ENCODE peak calls at places on chromosomes 1 and 21, in four cellular contexts. One of them, this sample, is unnamed.

GRCh38 chr1:213623103-213623581 is 364.6 kb upstream of the PROX1 start:
- DNase-seq in HepG2: no peak
- DNase-seq in SK-N-SH: no peak
- DNase-seq in K562: no peak
- DNase-seq in this sample: no peak

GRCh38 chr1:64137569-64137936 is 65.9 kb upstream of the UBE2U start:
- DNase-seq in HepG2: no peak
- DNase-seq in SK-N-SH: no peak
- DNase-seq in K562: no peak
- DNase-seq in this sample: no peak

GRCh38 chr1:182207300-182207699 is 145.8 kb upstream of the ZNF648 start:
- DNase-seq in HepG2: no peak
- DNase-seq in SK-N-SH: no peak
- DNase-seq in K562: no peak
- DNase-seq in this sample: no peak

GRCh38 chr1:33815061-33815460 is 48.8 kb upstream of the HMGB4 start:
- DNase-seq in HepG2: no peak
- DNase-seq in SK-N-SH: no peak
- DNase-seq in K562: no peak
- DNase-seq in this sample: no peak

GRCh38 chr1:242847390-242847993 is 323.0 kb upstream of the PLD5 start:
- DNase-seq in HepG2: no peak
- DNase-seq in SK-N-SH: no peak
- DNase-seq in K562: no peak
- DNase-seq in this sample: no peak

GRCh38 chr1:154418062-154418897 is 13.1 kb downstream of the IL6R start:
- DNase-seq in HepG2: peak
- DNase-seq in SK-N-SH: peak
- DNase-seq in K562: no peak
- DNase-seq in this sample: peak

GRCh38 chr1:199272690-199273089 is 633.9 kb downstream of the PTPRC start:
- DNase-seq in HepG2: no peak
- DNase-seq in SK-N-SH: peak
- DNase-seq in K562: no peak
- DNase-seq in this sample: peak

GRCh38 chr21:44742418-44743153 is 31.2 kb upstream of the TSPEAR start:
- DNase-seq in HepG2: peak
- DNase-seq in SK-N-SH: no peak
- DNase-seq in K562: no peak
- DNase-seq in this sample: no peak

GRCh38 chr1:13732971-13733667 is 33.1 kb downstream of the PRDM2 start:
- DNase-seq in HepG2: no peak
- DNase-seq in SK-N-SH: no peak
- DNase-seq in K562: no peak
- DNase-seq in this sample: no peak

GRCh38 chr1:231192620-231193163 is 30.8 kb downstream of the TRIM67 start:
- DNase-seq in HepG2: no peak
- DNase-seq in SK-N-SH: peak
- DNase-seq in K562: no peak
- DNase-seq in this sample: no peak

GRCh38 chr1:159853417-159853816 is 9.0 kb downstream of the VSIG8 start:
- DNase-seq in HepG2: no peak
- DNase-seq in SK-N-SH: no peak
- DNase-seq in K562: no peak
- DNase-seq in this sample: no peak

GRCh38 chr1:7827134-7827955 is 25.5 kb downstream of the UTS2 start:
- DNase-seq in HepG2: no peak
- DNase-seq in SK-N-SH: no peak
- DNase-seq in K562: peak
- DNase-seq in this sample: no peak

GRCh38 chr1:187842406-187843165 is 1013.8 kb downstream of the PLA2G4A start:
- DNase-seq in HepG2: no peak
- DNase-seq in SK-N-SH: no peak
- DNase-seq in K562: no peak
- DNase-seq in this sample: no peak

GRCh38 chr1:20476260-20477038 is 9.6 kb downstream of the CAMK2N1 start:
- DNase-seq in HepG2: peak
- DNase-seq in SK-N-SH: peak
- DNase-seq in K562: peak
- DNase-seq in this sample: no peak

GRCh38 chr1:168452329-168452728 is 91.5 kb downstream of the XCL2 start:
- DNase-seq in HepG2: no peak
- DNase-seq in SK-N-SH: no peak
- DNase-seq in K562: peak
- DNase-seq in this sample: no peak

GRCh38 chr1:166176416-166176815 is 9.6 kb upstream of the FAM78B start:
- DNase-seq in HepG2: no peak
- DNase-seq in SK-N-SH: no peak
- DNase-seq in K562: no peak
- DNase-seq in this sample: no peak

GRCh38 chr1:197041486-197042353 is 25.3 kb downstream of the F13B start:
- DNase-seq in HepG2: no peak
- DNase-seq in SK-N-SH: no peak
- DNase-seq in K562: no peak
- DNase-seq in this sample: no peak

GRCh38 chr1:28887418-28887834 is 26.9 kb upstream of the EPB41 start:
- DNase-seq in HepG2: no peak
- DNase-seq in SK-N-SH: peak
- DNase-seq in K562: peak
- DNase-seq in this sample: no peak

GRCh38 chr1:13892141-13892670 is 192.2 kb downstream of the PRDM2 start:
- DNase-seq in HepG2: no peak
- DNase-seq in SK-N-SH: no peak
- DNase-seq in K562: no peak
- DNase-seq in this sample: no peak

GRCh38 chr21:38848187-38848609 is 42.5 kb downstream of the ETS2 start:
- DNase-seq in HepG2: no peak
- DNase-seq in SK-N-SH: no peak
- DNase-seq in K562: no peak
- DNase-seq in this sample: no peak

GRCh38 chr1:78483903-78484302 is 6.9 kb upstream of the PTGFR start:
- DNase-seq in HepG2: no peak
- DNase-seq in SK-N-SH: no peak
- DNase-seq in K562: no peak
- DNase-seq in this sample: no peak

GRCh38 chr1:183209533-183210158 is 23.6 kb downstream of the LAMC2 start:
- DNase-seq in HepG2: no peak
- DNase-seq in SK-N-SH: no peak
- DNase-seq in K562: no peak
- DNase-seq in this sample: peak

GRCh38 chr1:7561331-7561921 is 209.7 kb upstream of the VAMP3 start:
- DNase-seq in HepG2: no peak
- DNase-seq in SK-N-SH: peak
- DNase-seq in K562: peak
- DNase-seq in this sample: no peak

GRCh38 chr1:66678151-66678550 is 74.1 kb upstream of the DYNLT5 start:
- DNase-seq in HepG2: no peak
- DNase-seq in SK-N-SH: no peak
- DNase-seq in K562: no peak
- DNase-seq in this sample: no peak

GRCh38 chr1:59368007-59368670 is 71.2 kb downstream of the FGGY start:
- DNase-seq in HepG2: peak
- DNase-seq in SK-N-SH: no peak
- DNase-seq in K562: no peak
- DNase-seq in this sample: no peak

GRCh38 chr21:40331182-40331581 is 463.9 kb downstream of the PCP4 start:
- DNase-seq in HepG2: no peak
- DNase-seq in SK-N-SH: no peak
- DNase-seq in K562: no peak
- DNase-seq in this sample: no peak

GRCh38 chr1:235920596-235921375 is 54.1 kb upstream of the LYST start:
- DNase-seq in HepG2: no peak
- DNase-seq in SK-N-SH: peak
- DNase-seq in K562: no peak
- DNase-seq in this sample: no peak

GRCh38 chr1:59900640-59901039 is 25.9 kb downstream of the CYP2J2 start:
- DNase-seq in HepG2: no peak
- DNase-seq in SK-N-SH: peak
- DNase-seq in K562: no peak
- DNase-seq in this sample: no peak

GRCh38 chr1:159214149-159214760 is 9.6 kb downstream of the ACKR1 start:
- DNase-seq in HepG2: peak
- DNase-seq in SK-N-SH: peak
- DNase-seq in K562: peak
- DNase-seq in this sample: peak

GRCh38 chr1:207264663-207265270 is 56.7 kb upstream of the CD55 start:
- DNase-seq in HepG2: no peak
- DNase-seq in SK-N-SH: no peak
- DNase-seq in K562: no peak
- DNase-seq in this sample: no peak
- TF ChIP-seq ELF1 in HepG2: no peak
- TF ChIP-seq ELF1 in SK-N-SH: no peak
- TF ChIP-seq ELF1 in K562: no peak
- TF ChIP-seq ELF1 in this sample: no peak

GRCh38 chr1:232440325-232441059 is 189.4 kb downstream of the SIPA1L2 start:
- DNase-seq in HepG2: no peak
- DNase-seq in SK-N-SH: no peak
- DNase-seq in K562: no peak
- DNase-seq in this sample: no peak
- TF ChIP-seq ELF1 in HepG2: no peak
- TF ChIP-seq ELF1 in SK-N-SH: no peak
- TF ChIP-seq ELF1 in K562: no peak
- TF ChIP-seq ELF1 in this sample: no peak

DNA sequence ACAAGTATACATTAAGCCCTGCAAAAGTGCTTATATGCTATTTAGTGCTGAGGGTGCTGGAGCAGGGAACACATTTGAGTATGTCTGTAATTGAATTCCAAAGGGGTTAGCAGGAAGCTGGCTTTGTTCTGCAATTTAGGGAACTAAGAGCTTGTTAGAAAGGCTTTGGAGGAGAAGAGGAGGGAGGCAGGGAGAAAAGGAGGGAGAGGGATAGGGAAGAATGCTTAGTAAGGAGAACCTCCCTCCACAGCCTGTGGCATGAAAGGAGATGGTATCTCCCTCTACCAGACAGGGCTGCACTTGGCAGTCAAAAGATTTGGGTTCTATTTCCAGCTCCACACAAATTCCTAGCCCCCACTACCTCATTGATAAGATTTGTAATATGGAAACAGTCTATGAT is 217.8 kb downstream of the DAB1 start:
- DNase-seq in HepG2: no peak
- DNase-seq in SK-N-SH: no peak
- DNase-seq in K562: no peak
- DNase-seq in this sample: no peak
- TF ChIP-seq ELF1 in HepG2: no peak
- TF ChIP-seq ELF1 in SK-N-SH: no peak
- TF ChIP-seq ELF1 in K562: no peak
- TF ChIP-seq ELF1 in this sample: no peak

GRCh38 chr21:46218906-46219590 is 9.5 kb downstream of the LSS start:
- DNase-seq in HepG2: no peak
- DNase-seq in SK-N-SH: no peak
- DNase-seq in K562: no peak
- DNase-seq in this sample: no peak

GRCh38 chr21:46219591-46220239 is 8.9 kb downstream of the LSS start:
- DNase-seq in HepG2: no peak
- DNase-seq in SK-N-SH: no peak
- DNase-seq in K562: no peak
- DNase-seq in this sample: no peak

GRCh38 chr21:46215436-46216131 is 13.0 kb downstream of the LSS start:
- DNase-seq in HepG2: no peak
- DNase-seq in SK-N-SH: no peak
- DNase-seq in K562: no peak
- DNase-seq in this sample: no peak

GRCh38 chr21:46216132-46216747 is 12.3 kb downstream of the LSS start:
- DNase-seq in HepG2: no peak
- DNase-seq in SK-N-SH: no peak
- DNase-seq in K562: no peak
- DNase-seq in this sample: no peak

GRCh38 chr21:46217511-46218196 is 10.9 kb downstream of the LSS start:
- DNase-seq in HepG2: no peak
- DNase-seq in SK-N-SH: no peak
- DNase-seq in K562: no peak
- DNase-seq in this sample: no peak
- TF ChIP-seq ELF1 in HepG2: no peak
- TF ChIP-seq ELF1 in SK-N-SH: no peak
- TF ChIP-seq ELF1 in K562: no peak
- TF ChIP-seq ELF1 in this sample: no peak

GRCh38 chr1:54870869-54871268 is 16.1 kb downstream of the DHCR24 start:
- DNase-seq in HepG2: no peak
- DNase-seq in SK-N-SH: no peak
- DNase-seq in K562: no peak
- DNase-seq in this sample: no peak
- TF ChIP-seq ELF1 in HepG2: no peak
- TF ChIP-seq ELF1 in SK-N-SH: no peak
- TF ChIP-seq ELF1 in K562: no peak
- TF ChIP-seq ELF1 in this sample: no peak

GRCh38 chr1:156504821-156505678 is 4.5 kb upstream of the MEF2D start:
- DNase-seq in HepG2: peak
- DNase-seq in SK-N-SH: peak
- DNase-seq in K562: peak
- DNase-seq in this sample: peak

GRCh38 chr1:156502749-156503671 is 2.4 kb upstream of the MEF2D start:
- DNase-seq in HepG2: no peak
- DNase-seq in SK-N-SH: no peak
- DNase-seq in K562: no peak
- DNase-seq in this sample: peak

GRCh38 chr1:156505679-156506298 is 5.2 kb upstream of the MEF2D start:
- DNase-seq in HepG2: no peak
- DNase-seq in SK-N-SH: no peak
- DNase-seq in K562: no peak
- DNase-seq in this sample: no peak

GRCh38 chr1:156503672-156504055 is 3.1 kb upstream of the MEF2D start:
- DNase-seq in HepG2: no peak
- DNase-seq in SK-N-SH: no peak
- DNase-seq in K562: no peak
- DNase-seq in this sample: no peak

GRCh38 chr1:156504062-156504813 is 3.7 kb upstream of the MEF2D start:
- DNase-seq in HepG2: no peak
- DNase-seq in SK-N-SH: no peak
- DNase-seq in K562: no peak
- DNase-seq in this sample: no peak
- TF ChIP-seq ELF1 in HepG2: no peak
- TF ChIP-seq ELF1 in SK-N-SH: no peak
- TF ChIP-seq ELF1 in K562: no peak
- TF ChIP-seq ELF1 in this sample: no peak

GRCh38 chr21:42165901-42166300 is 53.0 kb upstream of the ABCG1 start:
- DNase-seq in HepG2: no peak
- DNase-seq in SK-N-SH: no peak
- DNase-seq in K562: no peak
- DNase-seq in this sample: no peak

GRCh38 chr21:42164818-42165217 is 54.1 kb upstream of the ABCG1 start:
- DNase-seq in HepG2: no peak
- DNase-seq in SK-N-SH: no peak
- DNase-seq in K562: no peak
- DNase-seq in this sample: no peak

GRCh38 chr21:42163511-42163863 is 55.5 kb upstream of the ABCG1 start:
- DNase-seq in HepG2: no peak
- DNase-seq in SK-N-SH: no peak
- DNase-seq in K562: no peak
- DNase-seq in this sample: no peak

GRCh38 chr21:42162831-42163510 is 56.0 kb upstream of the ABCG1 start:
- DNase-seq in HepG2: no peak
- DNase-seq in SK-N-SH: no peak
- DNase-seq in K562: no peak
- DNase-seq in this sample: no peak

GRCh38 chr21:42164064-42164789 is 54.7 kb upstream of the ABCG1 start:
- DNase-seq in HepG2: peak
- DNase-seq in SK-N-SH: peak
- DNase-seq in K562: peak
- DNase-seq in this sample: peak
- TF ChIP-seq ELF1 in HepG2: no peak
- TF ChIP-seq ELF1 in SK-N-SH: no peak
- TF ChIP-seq ELF1 in K562: no peak
- TF ChIP-seq ELF1 in this sample: no peak